ENCODE peak calls at places on chromosomes 13 and 19, in five cellular contexts. A, M, P, K and F are unnamed samples.
A peak's percentile ranks its signal among the peaks of the same experiment; 100 is the strongest.

GRCh38 chr19:38196948-38197656 is 26.9 kb downstream of the DPF1 start:
- DNase-seq in M (no peak), K (no peak), A (no peak), P (no peak), F (no peak)

GRCh38 chr19:35006342-35006998 is 6.3 kb downstream of the GRAMD1A start:
- DNase-seq in K (no peak), M (no peak), P (no peak), A (peak; percentile 88), F (no peak)

GRCh38 chr13:40069173-40070044 is 413.9 kb downstream of the COG6 start:
- DNase-seq in P (peak; percentile 86), K (peak; percentile 84), A (peak; percentile 88), M (peak; percentile 87), F (peak; percentile 50)

GRCh38 chr13:81591528-81592220 is 1250.7 kb upstream of the SPRY2 start:
- DNase-seq in M (no peak), A (no peak), P (no peak), K (no peak), F (no peak)

GRCh38 chr13:52361225-52361624 is 44.7 kb downstream of the THSD1 start:
- DNase-seq in M (no peak), K (no peak), P (no peak), A (no peak), F (no peak)

GRCh38 chr19:49595819-49596404 is 4.9 kb downstream of the PRR12 start:
- DNase-seq in K (no peak), A (no peak), P (no peak), M (no peak), F (no peak)

GRCh38 chr19:50896591-50897190 is 14.5 kb downstream of the KLK4 start:
- DNase-seq in P (no peak), M (no peak), A (peak; percentile 40), K (no peak), F (no peak)

GRCh38 chr13:23980160-23980551 is 82.9 kb upstream of the C1QTNF9B start:
- DNase-seq in P (peak; percentile 89), M (peak; percentile 70), A (peak; percentile 95), K (peak; percentile 92), F (peak; percentile 22)

GRCh38 chr19:41995959-41996797 is 2.1 kb upstream of the ATP1A3 start:
- DNase-seq in M (no peak), K (peak; percentile 78), A (no peak), P (no peak), F (no peak)

GRCh38 chr19:48249502-48250014 is 6.2 kb downstream of the CARD8 start:
- DNase-seq in M (peak; percentile 40), A (peak; percentile 37), K (no peak), P (peak; percentile 59), F (no peak)

GRCh38 chr19:48247212-48247611 is 8.5 kb downstream of the CARD8 start:
- DNase-seq in K (no peak), M (no peak), P (no peak), A (no peak), F (no peak)

GRCh38 chr19:48248081-48248833 is 7.5 kb downstream of the CARD8 start:
- DNase-seq in A (no peak), K (no peak), M (no peak), P (no peak), F (no peak)

GRCh38 chr19:48252625-48253024 is 3.1 kb downstream of the CARD8 start:
- DNase-seq in M (no peak), K (no peak), P (no peak), A (no peak), F (no peak)

DNA sequence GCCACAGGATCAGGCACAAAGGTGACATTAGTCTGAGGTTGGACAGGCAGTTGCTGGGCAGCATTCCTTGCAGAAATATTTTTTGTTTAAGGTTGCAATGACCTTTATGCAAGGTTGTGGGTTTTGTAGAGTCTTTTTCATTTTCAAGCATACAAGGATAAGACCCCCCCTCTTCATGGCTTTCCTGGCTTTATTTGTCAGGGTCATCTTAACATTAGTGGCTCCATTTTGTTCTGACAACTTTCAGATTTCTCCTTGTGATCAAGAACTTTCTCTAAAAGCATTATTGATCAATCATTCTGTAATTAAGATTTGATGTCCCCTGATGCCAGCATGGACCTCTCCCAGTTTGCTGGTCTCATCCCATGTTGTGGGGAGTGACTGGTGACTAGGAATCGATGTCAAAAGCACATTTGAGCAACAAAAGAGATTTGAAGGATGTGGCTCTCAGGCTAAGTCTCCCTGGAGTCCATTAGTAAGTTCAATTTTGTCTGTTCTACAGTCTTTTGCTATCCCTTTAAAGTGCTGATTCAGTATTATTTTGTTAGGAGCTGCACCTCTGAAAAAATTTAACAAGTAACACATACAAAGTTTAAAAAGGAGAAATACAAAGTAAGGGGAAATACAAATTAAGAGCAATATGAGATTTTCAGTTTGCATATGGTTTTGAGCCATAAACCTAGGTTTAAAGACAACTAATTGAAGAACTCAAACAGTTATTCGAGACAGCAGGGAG is 5.3 kb downstream of the CARD8 start:
- DNase-seq in K (no peak), M (no peak), P (no peak), A (no peak), F (no peak)
- H3K4me3 ChIP-seq in K (no peak overlapping the region), M (no peak overlapping the region), P (no peak overlapping the region), A (no peak overlapping the region), F (no peak overlapping the region)

DNA sequence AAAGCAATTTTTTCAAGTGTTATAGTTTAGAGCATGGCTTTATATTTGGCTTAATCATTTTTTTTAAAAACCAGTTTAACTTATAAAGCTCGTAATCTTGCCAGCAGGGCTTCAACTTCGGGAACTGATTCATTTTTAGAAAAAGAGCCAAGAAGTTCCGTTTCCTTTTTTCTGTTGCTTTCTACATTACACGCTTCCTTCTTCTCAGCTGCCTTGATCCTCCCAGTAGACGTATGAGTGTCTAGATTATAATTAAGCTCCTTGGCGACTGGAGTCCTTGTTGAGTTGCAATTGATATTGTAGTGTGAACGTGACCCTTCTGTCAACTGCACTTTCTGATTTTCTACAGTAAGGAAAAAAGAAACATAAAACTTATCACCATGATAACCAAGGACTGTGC is 497.2 kb downstream of the DIAPH3 start:
- DNase-seq in A (peak; percentile 58), P (no peak), K (no peak), M (no peak), F (no peak)
- H3K4me1 ChIP-seq in A (peaks cover 22% of the 10 kb centered on the region), P (no peaks in the 10 kb centered on the region), K (peaks cover 6% of the 10 kb centered on the region), M (peaks cover 5% of the 10 kb centered on the region), F (peaks cover 2% of the 10 kb centered on the region)

GRCh38 chr19:1227313-1227626 is 10.5 kb downstream of the CBARP start:
- DNase-seq in K (peak; percentile 57), A (no peak), P (no peak), M (no peak), F (no peak)
- H3K36me3 ChIP-seq in K (no peaks in the 10 kb centered on the region), A (peaks cover 18% of the 10 kb centered on the region), P (no peaks in the 10 kb centered on the region), M (no peaks in the 10 kb centered on the region), F (peaks cover 38% of the 10 kb centered on the region)

GRCh38 chr13:98035373-98035772 is 81.9 kb downstream of the IPO5 start:
- DNase-seq in K (no peak), M (no peak), P (no peak), A (no peak), F (no peak)

GRCh38 chr13:98033277-98034247 is 80.1 kb downstream of the IPO5 start:
- DNase-seq in K (no peak), P (no peak), M (peak; percentile 20), A (peak; percentile 69), F (no peak)

GRCh38 chr13:98026457-98026857 is 73.0 kb downstream of the IPO5 start:
- DNase-seq in P (no peak), K (no peak), M (no peak), A (peak; percentile 30), F (no peak)

GRCh38 chr13:98032168-98032567 is 78.7 kb downstream of the IPO5 start:
- DNase-seq in P (no peak), K (no peak), M (no peak), A (no peak), F (no peak)
- H3K4me3 ChIP-seq in P (no peak overlapping the region), K (no peak overlapping the region), M (no peak overlapping the region), A (no peak overlapping the region), F (no peak overlapping the region)

GRCh38 chr19:7914099-7914498 is 531 bp upstream of the TGFBR3L start:
- DNase-seq in M (no peak), A (no peak), P (no peak), K (no peak), F (no peak)
- H3K4me1 ChIP-seq in M (peaks cover 34% of the 10 kb centered on the region), A (peaks cover 5% of the 10 kb centered on the region), P (peaks cover 14% of the 10 kb centered on the region), K (peaks cover 9% of the 10 kb centered on the region), F (no peaks in the 10 kb centered on the region)

GRCh38 chr19:8429044-8429443 is 15.7 kb upstream of the HNRNPM start:
- DNase-seq in K (no peak), M (no peak), A (no peak), P (no peak), F (no peak)
- H3K36me3 ChIP-seq in K (no peaks in the 10 kb centered on the region), M (no peaks in the 10 kb centered on the region), A (no peaks in the 10 kb centered on the region), P (peaks cover 2% of the 10 kb centered on the region), F (no peaks in the 10 kb centered on the region)

GRCh38 chr19:21587117-21587461 is 81.7 kb downstream of the ZNF429 start:
- DNase-seq in A (no peak), M (no peak), P (no peak), K (no peak), F (no peak)

GRCh38 chr19:21585491-21585890 is 80.1 kb downstream of the ZNF429 start:
- DNase-seq in K (no peak), M (no peak), P (no peak), A (no peak), F (no peak)

GRCh38 chr19:21588202-21588601 is 82.8 kb downstream of the ZNF429 start:
- DNase-seq in A (no peak), K (no peak), M (no peak), P (no peak), F (no peak)

GRCh38 chr19:21587549-21587948 is 82.1 kb downstream of the ZNF429 start:
- DNase-seq in P (peak; percentile 55), M (no peak), K (no peak), A (no peak), F (no peak)

GRCh38 chr19:21586341-21587116 is 81.1 kb downstream of the ZNF429 start:
- DNase-seq in P (peak; percentile 71), K (peak; percentile 72), M (no peak), A (no peak), F (no peak)
- H3K4me3 ChIP-seq in P (peak overlapping the region; percentile 83), K (peak overlapping the region; percentile 46), M (peak overlapping the region; percentile 41), A (peak overlapping the region; percentile 49), F (peak overlapping the region; percentile 42)

GRCh38 chr13:100106705-100107104 is 17.8 kb downstream of the PCCA start:
- DNase-seq in K (no peak), A (no peak), P (no peak), M (no peak), F (no peak)

GRCh38 chr13:100110269-100110668 is 21.4 kb downstream of the PCCA start:
- DNase-seq in P (no peak), A (no peak), K (no peak), M (no peak), F (no peak)

GRCh38 chr13:100115693-100116254 is 26.9 kb downstream of the PCCA start:
- DNase-seq in A (no peak), P (no peak), M (no peak), K (no peak), F (no peak)

GRCh38 chr13:100108913-100109507 is 20.1 kb downstream of the PCCA start:
- DNase-seq in A (peak; percentile 48), P (no peak), M (no peak), K (no peak), F (no peak)

GRCh38 chr13:100112186-100112838 is 23.4 kb downstream of the PCCA start:
- DNase-seq in K (no peak), P (no peak), M (no peak), A (no peak), F (no peak)
- H3K4me1 ChIP-seq in K (no peaks in the 10 kb centered on the region), P (no peaks in the 10 kb centered on the region), M (no peaks in the 10 kb centered on the region), A (no peaks in the 10 kb centered on the region), F (no peaks in the 10 kb centered on the region)

GRCh38 chr19:30449673-30450072 is 77.5 kb downstream of the ZNF536 start:
- DNase-seq in A (no peak), P (no peak), K (no peak), M (no peak), F (no peak)
- H3K36me3 ChIP-seq in A (no peaks in the 10 kb centered on the region), P (no peaks in the 10 kb centered on the region), K (no peaks in the 10 kb centered on the region), M (no peaks in the 10 kb centered on the region), F (no peaks in the 10 kb centered on the region)